ENCODE peak calls at places on chromosome 7, in seven cellular contexts. F is thoracic aorta, D is upper lobe of left lung, R is A549, C is mucosa of descending colon, L is ovary, M is uterus. B is an unnamed sample. For H3K4me1, the result is how much of the 10 kb centered on the place peaks cover.

GRCh38 chr7:33054261-33054964 is 8.2 kb downstream of the NT5C3A start:
- DNase-seq in F (no peak), D (no peak), R (no peak), C (no peak), L (no peak), M (no peak), B (no peak)

GRCh38 chr7:123769371-123769770 is 20.6 kb upstream of the WASL start:
- DNase-seq in F (no peak), D (no peak), R (peak), C (no peak), L (no peak), M (no peak), B (peak)

GRCh38 chr7:111561909-111562732 is at the start of gene IMMP2L:
- DNase-seq in F (peak), D (peak), R (peak), C (peak), L (peak), M (peak), B (peak)

GRCh38 chr7:42010751-42011150 is 226.3 kb downstream of the GLI3 start:
- DNase-seq in F (no peak), D (no peak), R (no peak), C (no peak), L (no peak), M (no peak), B (no peak)

GRCh38 chr7:97126483-97127171 is 9.1 kb downstream of the SDHAF3 start:
- DNase-seq in F (no peak), D (no peak), R (no peak), C (no peak), L (no peak), M (no peak), B (no peak)

GRCh38 chr7:91089382-91089963 is 174.8 kb upstream of the FZD1 start:
- DNase-seq in F (no peak), D (no peak), R (peak), C (no peak), L (no peak), M (no peak), B (no peak)

GRCh38 chr7:6271694-6272371 is 591 bp downstream of the CYTH3 start:
- DNase-seq in F (no peak), D (peak), R (peak), C (peak), L (peak), M (peak), B (peak)

GRCh38 chr7:96685755-96686154 is 23.9 kb downstream of the SEM1 start:
- DNase-seq in F (no peak), D (no peak), R (no peak), C (no peak), L (no peak), M (no peak), B (no peak)

GRCh38 chr7:78607099-78607498 is 808.5 kb downstream of the PHTF2 start:
- DNase-seq in F (no peak), D (no peak), R (no peak), C (no peak), L (no peak), M (no peak), B (no peak)

GRCh38 chr7:100791881-100792666 is 35.2 kb downstream of the EPHB4 start:
- DNase-seq in F (no peak), D (no peak), R (no peak), C (no peak), L (no peak), M (no peak), B (no peak)

GRCh38 chr7:55476071-55476803 is 96.1 kb downstream of the VOPP1 start:
- DNase-seq in F (no peak), D (no peak), R (no peak), C (no peak), L (no peak), M (no peak), B (peak)

GRCh38 chr7:42677751-42678231 is 234.1 kb downstream of the C7orf25 start:
- DNase-seq in F (no peak), D (no peak), R (no peak), C (no peak), L (no peak), M (peak), B (no peak)

GRCh38 chr7:107405559-107405958 is 64.3 kb upstream of the GPR22 start:
- DNase-seq in F (no peak), D (no peak), R (no peak), C (no peak), L (no peak), M (no peak), B (no peak)

GRCh38 chr7:151018421-151019129 is 5.7 kb downstream of the ATG9B start:
- DNase-seq in F (no peak), D (peak), R (no peak), C (no peak), L (peak), M (no peak), B (peak)

GRCh38 chr7:69982197-69982596 is 383.9 kb downstream of the AUTS2 start:
- DNase-seq in F (no peak), D (no peak), R (no peak), C (no peak), L (no peak), M (no peak), B (no peak)

GRCh38 chr7:125010540-125010939 is 80.9 kb upstream of the POT1 start:
- DNase-seq in F (no peak), D (no peak), R (no peak), C (no peak), L (no peak), M (no peak), B (no peak)

GRCh38 chr7:27870595-27870994 is 130.6 kb downstream of the TAX1BP1 start:
- DNase-seq in F (no peak), D (no peak), R (no peak), C (no peak), L (no peak), M (no peak), B (no peak)

GRCh38 chr7:79287976-79288375 is 165.5 kb downstream of the MAGI2 start:
- DNase-seq in F (no peak), D (no peak), R (no peak), C (no peak), L (no peak), M (no peak), B (no peak)

GRCh38 chr7:157208758-157209413 is 70.2 kb downstream of the UBE3C start:
- DNase-seq in F (no peak), D (no peak), R (no peak), C (no peak), L (no peak), M (no peak), B (no peak)

GRCh38 chr7:100247152-100247757 is 27.5 kb downstream of the PVRIG start:
- DNase-seq in F (no peak), D (no peak), R (peak), C (no peak), L (no peak), M (no peak), B (no peak)

GRCh38 chr7:73341877-73342276 is 13.9 kb downstream of the FKBP6 start:
- DNase-seq in F (no peak), D (no peak), R (peak), C (no peak), L (no peak), M (no peak), B (no peak)

GRCh38 chr7:137661634-137662033 is 185.1 kb downstream of the DGKI start:
- DNase-seq in F (no peak), D (no peak), R (no peak), C (no peak), L (no peak), M (no peak), B (no peak)

GRCh38 chr7:87784424-87784823 is 91.7 kb downstream of the SLC25A40 start:
- DNase-seq in F (no peak), D (no peak), R (no peak), C (no peak), L (no peak), M (no peak), B (no peak)

GRCh38 chr7:39614299-39614698 is 9.1 kb upstream of the RALA start:
- DNase-seq in F (no peak), D (no peak), R (no peak), C (no peak), L (no peak), M (no peak), B (no peak)

GRCh38 chr7:35253680-35254495 is at the start of gene TBX20:
- DNase-seq in F (no peak), D (peak), R (peak), C (peak), L (no peak), M (no peak), B (peak)

GRCh38 chr7:100803398-100804161 is 23.7 kb downstream of the EPHB4 start:
- DNase-seq in F (peak), D (no peak), R (peak), C (no peak), L (peak), M (peak), B (peak)

GRCh38 chr7:147809785-147810184 is 780.8 kb upstream of the C7orf33 start:
- DNase-seq in F (no peak), D (no peak), R (no peak), C (no peak), L (no peak), M (no peak), B (no peak)

GRCh38 chr7:568681-569035 is 49.0 kb upstream of the PDGFA start:
- DNase-seq in F (no peak), D (peak), R (no peak), C (no peak), L (peak), M (no peak), B (peak)

GRCh38 chr7:102393467-102393866 is 2.7 kb upstream of the PRKRIP1 start:
- DNase-seq in F (no peak), D (no peak), R (no peak), C (no peak), L (no peak), M (no peak), B (no peak)

GRCh38 chr7:151863386-151864079 is 13.4 kb downstream of the PRKAG2 start:
- DNase-seq in F (no peak), D (no peak), R (no peak), C (no peak), L (no peak), M (no peak), B (no peak)

DNA sequence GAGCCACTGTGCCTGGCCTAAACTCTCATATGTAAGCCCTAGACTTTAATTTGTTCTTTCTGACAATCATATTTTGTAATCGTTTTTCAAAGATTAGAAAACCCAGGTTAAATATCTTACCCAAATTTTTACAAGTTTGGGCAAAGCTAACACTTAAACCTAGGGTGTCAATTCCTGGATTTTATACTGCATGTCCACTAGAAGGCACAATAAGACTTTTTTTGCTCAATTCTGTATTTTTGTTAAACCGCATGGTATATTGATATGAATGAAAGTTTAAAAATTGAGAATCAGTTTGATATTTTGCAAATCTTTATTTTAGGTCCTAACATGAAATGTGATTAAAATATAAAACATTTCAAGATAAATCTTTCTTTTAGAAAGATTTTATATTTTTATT is 29.3 kb downstream of the DYNC2I1 start:
- DNase-seq in F (no peak), D (no peak), R (peak), C (no peak), L (no peak), M (no peak), B (no peak)
- TF ChIP-seq CTCF in F (peak), D (no peak), R (peak), C (no peak), L (peak), M (no peak), B (no peak)

DNA sequence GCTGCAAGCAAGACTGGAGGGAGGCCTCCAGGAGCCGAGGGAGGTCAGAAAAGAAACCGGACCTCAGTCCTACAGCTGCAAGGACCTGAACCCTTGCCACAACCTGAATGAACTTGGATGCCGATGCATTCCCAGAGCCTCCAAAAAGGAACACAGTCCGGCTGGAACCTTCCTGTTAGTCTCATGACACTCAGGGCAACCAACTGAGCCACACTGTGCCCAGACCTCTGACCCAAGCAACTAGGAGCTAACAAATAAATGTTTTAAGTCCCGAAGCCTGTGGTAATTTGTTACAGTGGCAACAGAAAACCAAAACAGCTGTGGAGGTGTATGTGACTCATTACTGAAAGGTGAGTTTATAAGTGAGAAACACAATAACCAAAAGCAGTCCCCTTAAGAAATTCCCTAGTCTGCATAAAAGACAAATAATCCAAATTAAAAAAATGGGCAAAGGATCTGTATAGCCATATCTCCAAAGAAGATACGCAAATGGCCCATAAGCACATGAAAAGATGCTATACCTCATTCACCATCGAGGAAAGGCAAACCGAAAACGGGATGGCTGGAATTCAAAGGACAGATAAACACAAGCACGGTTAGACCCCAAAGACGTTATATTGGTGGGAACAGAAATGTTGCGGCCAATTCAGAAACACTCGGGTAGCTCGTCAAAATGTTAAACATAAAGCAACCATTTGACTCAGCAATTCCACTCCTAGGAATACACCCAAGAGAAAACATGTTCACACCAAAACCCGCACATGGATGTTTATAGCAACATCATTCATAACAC is 24.8 kb downstream of the GNA12 start:
- DNase-seq in F (no peak), D (no peak), R (no peak), C (no peak), L (no peak), M (no peak), B (no peak)
- H3K4me1 ChIP-seq in F (under half), D (under half), R (half or more), C (under half), L (under half), M (under half), B (half or more)

GRCh38 chr7:129952164-129952652 is 552 bp downstream of the UBE2H start:
- DNase-seq in F (no peak), D (no peak), R (no peak), C (peak), L (peak), M (peak), B (peak)
- TF ChIP-seq CTCF in F (no peak), D (no peak), R (no peak), C (no peak), L (no peak), M (no peak), B (no peak)

GRCh38 chr7:141699860-141700259 is 2.1 kb downstream of the DENND11 start:
- DNase-seq in F (no peak), D (no peak), R (no peak), C (no peak), L (no peak), M (no peak), B (no peak)
- H3K4me1 ChIP-seq in F (under half), D (under half), R (half or more), C (under half), L (under half), M (under half), B (under half)

GRCh38 chr7:144026203-144026883 is 22.4 kb upstream of the OR2A5 start:
- DNase-seq in F (no peak), D (no peak), R (no peak), C (no peak), L (no peak), M (no peak), B (no peak)

GRCh38 chr7:144028547-144028946 is 20.2 kb upstream of the OR2A5 start:
- DNase-seq in F (no peak), D (no peak), R (no peak), C (no peak), L (no peak), M (no peak), B (no peak)

GRCh38 chr7:144027974-144028373 is 20.8 kb upstream of the OR2A5 start:
- DNase-seq in F (no peak), D (no peak), R (no peak), C (no peak), L (no peak), M (no peak), B (no peak)

GRCh38 chr7:144024213-144024612 is 24.1 kb downstream of the OR6B1 start:
- DNase-seq in F (no peak), D (no peak), R (no peak), C (no peak), L (no peak), M (no peak), B (no peak)

DNA sequence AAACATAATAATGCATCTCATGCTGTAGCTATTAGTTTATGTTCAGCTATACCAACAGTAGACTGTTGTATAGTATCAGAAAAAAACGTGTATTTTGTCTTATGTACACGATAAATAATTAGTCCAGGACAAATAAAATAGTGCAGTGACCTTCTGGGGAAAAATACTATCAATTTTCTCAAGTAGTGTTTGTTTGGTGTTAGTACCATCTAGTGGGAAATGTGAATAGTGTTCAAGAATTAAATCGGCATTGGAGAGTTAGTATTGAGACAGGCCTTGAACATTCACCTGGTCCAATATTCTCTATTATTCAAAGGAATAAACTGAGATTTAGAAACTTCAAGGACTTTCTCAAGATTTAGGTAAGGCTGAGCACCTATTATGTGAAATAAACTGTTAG is 21.7 kb upstream of the OR2A5 start:
- DNase-seq in F (no peak), D (no peak), R (no peak), C (no peak), L (no peak), M (no peak), B (no peak)
- TF ChIP-seq CTCF in F (peak), D (peak), R (peak), C (no peak), L (peak), M (peak), B (no peak)

DNA sequence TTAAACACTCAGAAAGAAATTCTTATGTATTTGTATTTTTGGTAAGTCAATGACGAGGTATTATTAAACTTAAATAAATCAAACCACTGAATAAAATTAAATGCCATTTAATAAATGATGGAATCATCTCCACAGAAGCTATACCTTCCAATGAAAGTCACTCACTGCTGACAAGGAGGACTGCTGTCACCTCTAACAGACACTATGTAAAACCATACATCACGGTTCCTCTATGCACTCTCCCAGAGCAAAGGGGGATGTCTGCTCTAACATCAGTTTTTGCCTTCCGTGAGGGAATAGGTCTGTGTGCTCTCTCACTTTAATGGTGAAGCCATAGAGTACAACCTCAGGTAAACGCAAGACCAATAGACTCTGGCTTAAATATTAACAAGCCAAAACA is 99.7 kb upstream of the DDC start:
- DNase-seq in F (no peak), D (no peak), R (no peak), C (no peak), L (no peak), M (no peak), B (no peak)
- H3K4me1 ChIP-seq in F (half or more), D (half or more), R (under half), C (under half), L (under half), M (under half), B (under half)

DNA sequence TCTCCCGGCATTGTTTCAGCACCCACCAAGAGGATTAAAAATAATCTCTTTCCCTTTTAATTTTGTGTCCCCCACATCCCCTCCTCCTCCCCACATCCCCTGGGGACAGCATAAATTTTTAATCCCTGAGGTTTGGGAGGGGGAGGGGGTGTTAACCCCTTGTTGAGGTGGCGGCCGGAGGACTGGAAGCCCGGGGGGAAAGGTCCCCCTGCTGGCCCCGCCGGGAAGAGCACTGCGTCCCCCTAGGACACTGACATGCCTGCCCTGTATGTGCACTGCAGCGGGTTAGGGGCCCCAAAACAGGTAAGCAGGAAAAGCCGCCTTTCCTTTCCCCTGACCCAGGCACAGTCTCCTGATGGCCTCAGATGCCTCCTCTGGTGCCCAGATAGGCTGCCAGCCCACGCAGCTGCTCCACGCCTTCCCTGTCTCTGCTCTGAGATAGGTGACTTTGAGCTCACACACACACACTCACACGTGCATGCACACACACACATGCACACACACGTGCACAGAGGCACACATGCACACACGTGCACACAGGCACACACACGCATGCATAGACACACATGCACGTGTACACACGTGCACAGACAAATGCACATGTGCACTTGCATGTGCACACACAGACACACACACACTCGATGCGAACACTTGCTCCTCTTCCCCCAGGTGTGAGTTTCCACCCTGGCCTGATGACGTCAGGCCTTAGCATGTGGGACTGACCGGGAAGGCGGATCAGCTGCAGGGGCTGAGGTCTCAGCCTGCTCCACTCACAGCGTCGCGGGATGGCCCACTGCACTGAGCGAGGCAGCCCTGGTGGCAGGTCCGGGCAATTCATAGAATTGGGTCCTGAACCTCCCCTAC is 12.3 kb downstream of the CNPY1 start:
- DNase-seq in F (no peak), D (no peak), R (peak), C (no peak), L (no peak), M (no peak), B (peak)
- TF ChIP-seq CTCF in F (peak), D (no peak), R (peak), C (no peak), L (no peak), M (no peak), B (no peak)

B was measured in testis.